ENCODE peak calls at places on chromosome 10, in four cellular contexts. One of them, this sample, is unnamed.

GRCh38 chr10:6499974-6500373 is 80.1 kb downstream of the PRKCQ start:
- DNase-seq in H1: no peak
- DNase-seq in HepG2: no peak
- DNase-seq in GM12878: no peak
- DNase-seq in this sample: no peak

GRCh38 chr10:17993361-17993760 is 41.6 kb downstream of the SLC39A12 start:
- DNase-seq in HepG2: no peak
- DNase-seq in H1: no peak
- DNase-seq in GM12878: no peak
- DNase-seq in this sample: no peak

GRCh38 chr10:112311481-112311880 is 28.3 kb downstream of the TECTB start:
- DNase-seq in H1: no peak
- DNase-seq in GM12878: no peak
- DNase-seq in HepG2: no peak
- DNase-seq in this sample: no peak

GRCh38 chr10:29636178-29636577 is 1.4 kb upstream of the SVIL start:
- DNase-seq in GM12878: peak; percentile 15
- DNase-seq in H1: no peak
- DNase-seq in HepG2: no peak
- DNase-seq in this sample: no peak

GRCh38 chr10:133021963-133022783 is 65.6 kb upstream of the ADGRA1 start:
- DNase-seq in GM12878: no peak
- DNase-seq in H1: no peak
- DNase-seq in HepG2: no peak
- DNase-seq in this sample: no peak

GRCh38 chr10:91617073-91617580 is 15.7 kb downstream of the PPP1R3C start:
- DNase-seq in GM12878: no peak
- DNase-seq in HepG2: no peak
- DNase-seq in H1: no peak
- DNase-seq in this sample: no peak

GRCh38 chr10:2121944-2122343 is 384.6 kb upstream of the ADARB2 start:
- DNase-seq in HepG2: no peak
- DNase-seq in H1: no peak
- DNase-seq in GM12878: no peak
- DNase-seq in this sample: no peak

GRCh38 chr10:53463539-53463938 is 691.0 kb upstream of the MBL2 start:
- DNase-seq in HepG2: no peak
- DNase-seq in H1: no peak
- DNase-seq in GM12878: no peak
- DNase-seq in this sample: no peak

GRCh38 chr10:110429301-110429700 is 68.4 kb upstream of the DUSP5 start:
- DNase-seq in GM12878: no peak
- DNase-seq in HepG2: no peak
- DNase-seq in H1: no peak
- DNase-seq in this sample: no peak

GRCh38 chr10:131213651-131214505 is 97.6 kb downstream of the TCERG1L start:
- DNase-seq in GM12878: no peak
- DNase-seq in HepG2: no peak
- DNase-seq in H1: no peak
- DNase-seq in this sample: no peak

GRCh38 chr10:61642692-61643091 is 20.0 kb upstream of the CABCOCO1 start:
- DNase-seq in H1: no peak
- DNase-seq in GM12878: no peak
- DNase-seq in HepG2: no peak
- DNase-seq in this sample: no peak
- TF ChIP-seq ZNF274 in H1: no peak
- TF ChIP-seq ZNF274 in GM12878: no peak
- TF ChIP-seq ZNF274 in HepG2: no peak
- TF ChIP-seq ZNF274 in this sample: no peak

GRCh38 chr10:4725917-4726606 is 99.9 kb upstream of the AKR1E2 start:
- DNase-seq in GM12878: no peak
- DNase-seq in HepG2: peak; percentile 85
- DNase-seq in H1: no peak
- DNase-seq in this sample: no peak
- TF ChIP-seq SUZ12 in GM12878: no peak
- TF ChIP-seq SUZ12 in HepG2: no peak
- TF ChIP-seq SUZ12 in H1: no peak
- TF ChIP-seq SUZ12 in this sample: no peak

GRCh38 chr10:13103554-13103953 is 3.6 kb downstream of the OPTN start:
- DNase-seq in H1: no peak
- DNase-seq in HepG2: no peak
- DNase-seq in GM12878: no peak
- DNase-seq in this sample: no peak
- H3K4me3 ChIP-seq in H1: no peak overlapping the region
- H3K4me3 ChIP-seq in HepG2: no peak overlapping the region
- H3K4me3 ChIP-seq in GM12878: no peak overlapping the region
- H3K4me3 ChIP-seq in this sample: no peak overlapping the region

GRCh38 chr10:75335191-75335590 is 66.4 kb downstream of the ZNF503 start:
- DNase-seq in GM12878: no peak
- DNase-seq in H1: no peak
- DNase-seq in HepG2: no peak
- DNase-seq in this sample: no peak
- TF ChIP-seq ZNF274 in GM12878: no peak
- TF ChIP-seq ZNF274 in H1: no peak
- TF ChIP-seq ZNF274 in HepG2: no peak
- TF ChIP-seq ZNF274 in this sample: no peak

DNA sequence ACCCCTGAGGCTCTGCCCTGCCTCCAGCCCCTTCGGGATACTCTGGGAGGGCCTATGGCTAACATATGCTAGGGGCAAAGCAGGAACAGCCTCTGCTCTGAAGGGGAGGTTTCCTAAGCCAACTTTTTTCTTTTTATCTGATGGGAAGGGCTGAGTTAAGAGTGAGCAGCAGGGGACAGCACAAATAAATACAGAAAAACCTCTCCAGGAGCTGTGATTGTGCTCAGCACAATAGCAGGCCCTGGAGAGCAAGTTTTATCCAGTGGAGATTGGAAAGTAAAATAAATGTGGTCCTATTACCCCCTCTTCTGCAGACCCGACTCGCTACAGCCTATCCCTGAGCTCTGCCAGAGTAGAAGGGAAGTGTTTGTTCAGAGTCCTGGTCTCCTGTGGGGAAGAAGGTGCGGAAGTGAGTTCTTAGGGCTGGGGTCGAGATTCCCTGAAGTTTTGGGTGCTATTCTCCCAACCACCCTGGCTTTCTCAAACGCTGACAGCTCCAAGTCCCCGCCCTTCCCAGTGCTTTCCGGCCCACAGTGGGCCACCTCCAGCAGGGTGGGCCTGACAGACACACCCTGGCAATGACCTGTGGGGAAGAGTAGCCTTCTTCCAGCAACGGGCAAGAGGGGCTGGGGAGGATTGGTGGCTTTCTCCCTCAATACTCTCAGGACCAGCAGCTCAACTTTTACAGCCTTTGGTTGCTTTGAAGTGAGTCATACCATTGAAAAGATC is 23.0 kb upstream of the AFAP1L2 start:
- DNase-seq in GM12878: no peak
- DNase-seq in H1: no peak
- DNase-seq in HepG2: no peak
- DNase-seq in this sample: no peak
- TF ChIP-seq SUZ12 in GM12878: no peak
- TF ChIP-seq SUZ12 in H1: no peak
- TF ChIP-seq SUZ12 in HepG2: no peak
- TF ChIP-seq SUZ12 in this sample: no peak

GRCh38 chr10:114697061-114697598 is 39.1 kb upstream of the ABLIM1 start:
- DNase-seq in H1: no peak
- DNase-seq in GM12878: no peak
- DNase-seq in HepG2: no peak
- DNase-seq in this sample: no peak
- H3K4me3 ChIP-seq in H1: no peak overlapping the region
- H3K4me3 ChIP-seq in GM12878: no peak overlapping the region
- H3K4me3 ChIP-seq in HepG2: no peak overlapping the region
- H3K4me3 ChIP-seq in this sample: no peak overlapping the region

GRCh38 chr10:27742195-27742925 is 3.3 kb downstream of the MKX start:
- DNase-seq in GM12878: peak; percentile 38
- DNase-seq in HepG2: peak; percentile 41
- DNase-seq in H1: no peak
- DNase-seq in this sample: no peak

GRCh38 chr10:27744478-27745379 is 890 bp downstream of the MKX start:
- DNase-seq in GM12878: no peak
- DNase-seq in H1: no peak
- DNase-seq in HepG2: no peak
- DNase-seq in this sample: no peak

GRCh38 chr10:27743736-27744477 is 1.7 kb downstream of the MKX start:
- DNase-seq in HepG2: no peak
- DNase-seq in H1: no peak
- DNase-seq in GM12878: no peak
- DNase-seq in this sample: no peak

GRCh38 chr10:27741173-27742091 is 4.2 kb downstream of the MKX start:
- DNase-seq in HepG2: no peak
- DNase-seq in H1: no peak
- DNase-seq in GM12878: no peak
- DNase-seq in this sample: no peak

GRCh38 chr10:27742926-27743735 is 2.5 kb downstream of the MKX start:
- DNase-seq in GM12878: no peak
- DNase-seq in HepG2: no peak
- DNase-seq in H1: no peak
- DNase-seq in this sample: no peak
- TF ChIP-seq ZNF274 in GM12878: no peak
- TF ChIP-seq ZNF274 in HepG2: no peak
- TF ChIP-seq ZNF274 in H1: no peak
- TF ChIP-seq ZNF274 in this sample: no peak

GRCh38 chr10:68666280-68666760 is 54.7 kb upstream of the CCAR1 start:
- DNase-seq in H1: no peak
- DNase-seq in HepG2: no peak
- DNase-seq in GM12878: no peak
- DNase-seq in this sample: no peak
- TF ChIP-seq SUZ12 in H1: no peak
- TF ChIP-seq SUZ12 in HepG2: no peak
- TF ChIP-seq SUZ12 in GM12878: no peak
- TF ChIP-seq SUZ12 in this sample: no peak

This sample was measured in NT2/D1.